ENCODE peak calls at places on chromosomes 11 and 22, in six cellular contexts. One of them, this sample, is unnamed.

GRCh38 chr22:47044722-47045545 is 282.5 kb downstream of the TBC1D22A start:
- DNase-seq in right lobe of liver: peak
- DNase-seq in breast epithelium: no peak
- DNase-seq in transverse colon: no peak
- DNase-seq in lower leg skin: no peak
- DNase-seq in esophagus muscularis mucosa: no peak
- DNase-seq in this sample: no peak

GRCh38 chr22:29074276-29074625 is 1.4 kb downstream of the KREMEN1 start:
- DNase-seq in right lobe of liver: no peak
- DNase-seq in breast epithelium: no peak
- DNase-seq in transverse colon: no peak
- DNase-seq in lower leg skin: no peak
- DNase-seq in esophagus muscularis mucosa: no peak
- DNase-seq in this sample: no peak

GRCh38 chr11:107493117-107493516 is 35.5 kb upstream of the CWF19L2 start:
- DNase-seq in right lobe of liver: no peak
- DNase-seq in breast epithelium: no peak
- DNase-seq in transverse colon: no peak
- DNase-seq in lower leg skin: no peak
- DNase-seq in esophagus muscularis mucosa: no peak
- DNase-seq in this sample: no peak

GRCh38 chr22:29700949-29701927 is 18.6 kb upstream of the CABP7 start:
- DNase-seq in right lobe of liver: no peak
- DNase-seq in breast epithelium: no peak
- DNase-seq in transverse colon: peak
- DNase-seq in lower leg skin: no peak
- DNase-seq in esophagus muscularis mucosa: no peak
- DNase-seq in this sample: peak

GRCh38 chr11:31689559-31689958 is 121.6 kb downstream of the PAX6 start:
- DNase-seq in right lobe of liver: no peak
- DNase-seq in breast epithelium: no peak
- DNase-seq in transverse colon: no peak
- DNase-seq in lower leg skin: no peak
- DNase-seq in esophagus muscularis mucosa: no peak
- DNase-seq in this sample: no peak

GRCh38 chr11:132177106-132177505 is 806.7 kb downstream of the NTM start:
- DNase-seq in right lobe of liver: no peak
- DNase-seq in breast epithelium: no peak
- DNase-seq in transverse colon: no peak
- DNase-seq in lower leg skin: no peak
- DNase-seq in esophagus muscularis mucosa: no peak
- DNase-seq in this sample: peak

GRCh38 chr11:113613619-113614018 is 92.5 kb downstream of the TMPRSS5 start:
- DNase-seq in right lobe of liver: no peak
- DNase-seq in breast epithelium: no peak
- DNase-seq in transverse colon: no peak
- DNase-seq in lower leg skin: no peak
- DNase-seq in esophagus muscularis mucosa: no peak
- DNase-seq in this sample: peak

GRCh38 chr11:42913731-42914130 is 398.1 kb upstream of the API5 start:
- DNase-seq in right lobe of liver: no peak
- DNase-seq in breast epithelium: no peak
- DNase-seq in transverse colon: no peak
- DNase-seq in lower leg skin: no peak
- DNase-seq in esophagus muscularis mucosa: no peak
- DNase-seq in this sample: no peak

GRCh38 chr11:95337972-95338429 is 107.0 kb upstream of the SESN3 start:
- DNase-seq in right lobe of liver: no peak
- DNase-seq in breast epithelium: no peak
- DNase-seq in transverse colon: no peak
- DNase-seq in lower leg skin: no peak
- DNase-seq in esophagus muscularis mucosa: no peak
- DNase-seq in this sample: no peak

GRCh38 chr11:33557201-33557600 is 143.4 kb downstream of the C11orf91 start:
- DNase-seq in right lobe of liver: no peak
- DNase-seq in breast epithelium: peak
- DNase-seq in transverse colon: no peak
- DNase-seq in lower leg skin: no peak
- DNase-seq in esophagus muscularis mucosa: no peak
- DNase-seq in this sample: no peak

GRCh38 chr11:134164490-134165370 is 59.0 kb downstream of the NCAPD3 start:
- DNase-seq in right lobe of liver: no peak
- DNase-seq in breast epithelium: no peak
- DNase-seq in transverse colon: no peak
- DNase-seq in lower leg skin: no peak
- DNase-seq in esophagus muscularis mucosa: peak
- DNase-seq in this sample: no peak

GRCh38 chr11:133919330-133920108 is 37.2 kb downstream of the IGSF9B start:
- DNase-seq in right lobe of liver: no peak
- DNase-seq in breast epithelium: no peak
- DNase-seq in transverse colon: no peak
- DNase-seq in lower leg skin: no peak
- DNase-seq in esophagus muscularis mucosa: no peak
- DNase-seq in this sample: no peak

GRCh38 chr11:83256602-83257340 is 29.4 kb downstream of the CCDC90B start:
- DNase-seq in right lobe of liver: no peak
- DNase-seq in breast epithelium: no peak
- DNase-seq in transverse colon: no peak
- DNase-seq in lower leg skin: no peak
- DNase-seq in esophagus muscularis mucosa: no peak
- DNase-seq in this sample: no peak

GRCh38 chr11:10716122-10716521 is 22.6 kb upstream of the IRAG1 start:
- DNase-seq in right lobe of liver: no peak
- DNase-seq in breast epithelium: no peak
- DNase-seq in transverse colon: no peak
- DNase-seq in lower leg skin: no peak
- DNase-seq in esophagus muscularis mucosa: no peak
- DNase-seq in this sample: no peak

GRCh38 chr22:39530136-39530535 is 2.4 kb downstream of the RPS19BP1 start:
- DNase-seq in right lobe of liver: no peak
- DNase-seq in breast epithelium: no peak
- DNase-seq in transverse colon: no peak
- DNase-seq in lower leg skin: no peak
- DNase-seq in esophagus muscularis mucosa: no peak
- DNase-seq in this sample: no peak

GRCh38 chr11:46345881-46346484 is 1.3 kb upstream of the DGKZ start:
- DNase-seq in right lobe of liver: no peak
- DNase-seq in breast epithelium: no peak
- DNase-seq in transverse colon: no peak
- DNase-seq in lower leg skin: no peak
- DNase-seq in esophagus muscularis mucosa: no peak
- DNase-seq in this sample: no peak

GRCh38 chr11:128469220-128469619 is 118.1 kb downstream of the ETS1 start:
- DNase-seq in right lobe of liver: no peak
- DNase-seq in breast epithelium: no peak
- DNase-seq in transverse colon: peak
- DNase-seq in lower leg skin: no peak
- DNase-seq in esophagus muscularis mucosa: peak
- DNase-seq in this sample: no peak

GRCh38 chr22:50640857-50641647 is 13.1 kb upstream of the ARSA start:
- DNase-seq in right lobe of liver: no peak
- DNase-seq in breast epithelium: no peak
- DNase-seq in transverse colon: no peak
- DNase-seq in lower leg skin: no peak
- DNase-seq in esophagus muscularis mucosa: no peak
- DNase-seq in this sample: no peak

GRCh38 chr11:21485011-21485410 is 707.9 kb upstream of the ANO5 start:
- DNase-seq in right lobe of liver: no peak
- DNase-seq in breast epithelium: no peak
- DNase-seq in transverse colon: no peak
- DNase-seq in lower leg skin: no peak
- DNase-seq in esophagus muscularis mucosa: no peak
- DNase-seq in this sample: no peak

GRCh38 chr11:110093407-110094297 is 460 bp downstream of the ZC3H12C start:
- DNase-seq in right lobe of liver: peak
- DNase-seq in breast epithelium: no peak
- DNase-seq in transverse colon: peak
- DNase-seq in lower leg skin: peak
- DNase-seq in esophagus muscularis mucosa: no peak
- DNase-seq in this sample: no peak
- TF ChIP-seq POLR2A in right lobe of liver: no peak
- TF ChIP-seq POLR2A in breast epithelium: no peak
- TF ChIP-seq POLR2A in transverse colon: no peak
- TF ChIP-seq POLR2A in lower leg skin: no peak
- TF ChIP-seq POLR2A in esophagus muscularis mucosa: no peak
- TF ChIP-seq POLR2A in this sample: no peak

DNA sequence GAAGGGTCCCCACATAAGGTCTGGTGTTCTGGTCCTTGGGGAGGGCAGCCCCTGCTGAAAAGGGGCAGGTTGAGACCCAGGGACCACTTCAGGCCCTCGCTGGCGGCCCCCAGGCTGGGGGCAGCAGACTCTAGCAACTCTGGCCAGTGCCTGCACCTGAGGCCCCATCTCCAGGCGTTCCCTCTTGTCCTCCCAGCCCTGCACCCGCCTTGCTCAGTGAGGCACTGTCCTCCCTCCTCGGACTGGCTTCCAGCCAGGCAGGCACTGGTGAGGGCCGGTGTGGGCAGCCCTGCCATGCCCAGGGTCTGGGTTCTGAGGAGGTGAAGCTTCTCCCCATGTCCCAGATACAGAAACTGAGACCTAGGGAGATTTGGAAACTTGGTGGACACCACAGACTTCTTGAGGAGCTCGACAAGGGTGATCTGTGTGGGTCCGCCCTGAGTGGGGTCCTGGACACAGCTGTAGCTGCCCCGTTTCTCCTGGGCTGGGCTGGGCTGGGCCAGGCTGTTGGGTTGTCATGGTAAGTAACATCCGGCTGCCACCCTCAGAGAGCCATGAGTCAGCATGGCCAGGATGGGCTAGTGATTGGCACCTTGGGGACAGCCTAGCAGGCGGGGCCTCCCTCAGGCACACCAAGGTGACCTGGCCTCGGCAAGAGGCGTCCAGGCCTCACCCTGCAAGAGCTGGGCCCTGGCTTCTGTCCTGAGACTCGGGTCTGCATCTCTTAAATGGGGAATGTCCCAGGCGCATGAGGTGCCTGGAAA is 11.1 kb upstream of the PHLDA2 start:
- DNase-seq in right lobe of liver: no peak
- DNase-seq in breast epithelium: peak
- DNase-seq in transverse colon: peak
- DNase-seq in lower leg skin: no peak
- DNase-seq in esophagus muscularis mucosa: no peak
- DNase-seq in this sample: peak
- TF ChIP-seq POLR2A in right lobe of liver: no peak
- TF ChIP-seq POLR2A in breast epithelium: no peak
- TF ChIP-seq POLR2A in transverse colon: peak
- TF ChIP-seq POLR2A in lower leg skin: no peak
- TF ChIP-seq POLR2A in esophagus muscularis mucosa: no peak
- TF ChIP-seq POLR2A in this sample: peak

DNA sequence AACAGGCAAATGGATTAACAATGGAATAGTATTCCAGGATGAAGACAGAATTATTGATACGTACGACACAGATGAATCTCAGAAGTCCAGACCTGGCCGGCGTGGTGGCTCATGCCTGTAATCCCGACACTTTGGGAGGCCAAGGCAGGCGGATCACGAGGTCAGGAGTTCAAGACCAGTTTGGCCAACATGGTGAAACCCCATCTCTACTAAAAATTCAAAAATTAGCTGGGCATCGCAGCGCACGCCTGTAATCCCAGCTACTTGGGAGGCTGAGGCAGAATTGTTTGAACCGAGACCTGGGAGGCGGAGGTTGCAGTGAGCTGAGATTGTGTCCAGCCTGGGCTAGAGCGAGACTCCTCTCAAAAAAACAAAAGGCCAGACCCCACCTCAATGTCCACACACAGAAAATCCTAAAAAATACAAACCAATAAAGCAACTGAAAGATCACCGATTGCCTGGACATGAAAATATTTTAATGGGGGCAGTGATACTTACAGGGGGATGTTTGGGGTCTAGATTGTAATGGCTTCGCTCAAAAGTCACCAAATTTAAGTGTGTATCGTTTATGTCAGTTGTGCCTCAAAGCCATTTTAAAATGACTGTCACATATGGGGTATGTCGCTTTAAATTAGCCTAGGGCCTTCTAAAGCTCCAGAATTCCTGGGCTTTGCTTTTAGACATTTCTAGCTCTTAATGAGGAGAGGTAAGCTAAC is 3.8 kb downstream of the RPS25 start:
- DNase-seq in right lobe of liver: no peak
- DNase-seq in breast epithelium: no peak
- DNase-seq in transverse colon: no peak
- DNase-seq in lower leg skin: no peak
- DNase-seq in esophagus muscularis mucosa: no peak
- DNase-seq in this sample: no peak
- TF ChIP-seq POLR2A in right lobe of liver: no peak
- TF ChIP-seq POLR2A in breast epithelium: no peak
- TF ChIP-seq POLR2A in transverse colon: no peak
- TF ChIP-seq POLR2A in lower leg skin: no peak
- TF ChIP-seq POLR2A in esophagus muscularis mucosa: no peak
- TF ChIP-seq POLR2A in this sample: peak

GRCh38 chr11:61814242-61814957 is 2.4 kb downstream of the FADS1 start:
- DNase-seq in right lobe of liver: no peak
- DNase-seq in breast epithelium: no peak
- DNase-seq in transverse colon: peak
- DNase-seq in lower leg skin: peak
- DNase-seq in esophagus muscularis mucosa: no peak
- DNase-seq in this sample: peak

GRCh38 chr11:61812736-61813411 is 3.9 kb downstream of the FADS1 start:
- DNase-seq in right lobe of liver: no peak
- DNase-seq in breast epithelium: no peak
- DNase-seq in transverse colon: no peak
- DNase-seq in lower leg skin: no peak
- DNase-seq in esophagus muscularis mucosa: no peak
- DNase-seq in this sample: no peak

GRCh38 chr11:61806785-61807184 is 10.0 kb downstream of the FADS1 start:
- DNase-seq in right lobe of liver: no peak
- DNase-seq in breast epithelium: no peak
- DNase-seq in transverse colon: no peak
- DNase-seq in lower leg skin: no peak
- DNase-seq in esophagus muscularis mucosa: no peak
- DNase-seq in this sample: no peak

GRCh38 chr11:61811831-61812230 is 5.0 kb downstream of the FADS1 start:
- DNase-seq in right lobe of liver: no peak
- DNase-seq in breast epithelium: no peak
- DNase-seq in transverse colon: no peak
- DNase-seq in lower leg skin: no peak
- DNase-seq in esophagus muscularis mucosa: no peak
- DNase-seq in this sample: no peak

GRCh38 chr11:61810671-61811175 is 6.1 kb downstream of the FADS1 start:
- DNase-seq in right lobe of liver: no peak
- DNase-seq in breast epithelium: no peak
- DNase-seq in transverse colon: no peak
- DNase-seq in lower leg skin: no peak
- DNase-seq in esophagus muscularis mucosa: no peak
- DNase-seq in this sample: no peak
- TF ChIP-seq POLR2A in right lobe of liver: no peak
- TF ChIP-seq POLR2A in breast epithelium: no peak
- TF ChIP-seq POLR2A in transverse colon: no peak
- TF ChIP-seq POLR2A in lower leg skin: no peak
- TF ChIP-seq POLR2A in esophagus muscularis mucosa: no peak
- TF ChIP-seq POLR2A in this sample: no peak

GRCh38 chr11:29153078-29153477 is 863.8 kb downstream of the KCNA4 start:
- DNase-seq in right lobe of liver: no peak
- DNase-seq in breast epithelium: no peak
- DNase-seq in transverse colon: no peak
- DNase-seq in lower leg skin: no peak
- DNase-seq in esophagus muscularis mucosa: no peak
- DNase-seq in this sample: no peak
- TF ChIP-seq POLR2A in right lobe of liver: no peak
- TF ChIP-seq POLR2A in breast epithelium: no peak
- TF ChIP-seq POLR2A in transverse colon: no peak
- TF ChIP-seq POLR2A in lower leg skin: no peak
- TF ChIP-seq POLR2A in esophagus muscularis mucosa: no peak
- TF ChIP-seq POLR2A in this sample: no peak

GRCh38 chr11:67312187-67313021 is 9.1 kb downstream of the SSH3 start:
- DNase-seq in right lobe of liver: no peak
- DNase-seq in breast epithelium: peak
- DNase-seq in transverse colon: peak
- DNase-seq in lower leg skin: peak
- DNase-seq in esophagus muscularis mucosa: no peak
- DNase-seq in this sample: peak
- TF ChIP-seq POLR2A in right lobe of liver: no peak
- TF ChIP-seq POLR2A in breast epithelium: no peak
- TF ChIP-seq POLR2A in transverse colon: peak
- TF ChIP-seq POLR2A in lower leg skin: no peak
- TF ChIP-seq POLR2A in esophagus muscularis mucosa: no peak
- TF ChIP-seq POLR2A in this sample: peak

This sample was measured in erythroblast.